ENCODE peak calls at places on chromosomes 12 and 14, in six cellular contexts. One of them, this sample, is unnamed.

GRCh38 chr12:121893901-121894540 is 5.4 kb downstream of the PSMD9 start:
- DNase-seq in adipocyte: peak; percentile 79
- DNase-seq in heart left ventricle: no peak
- DNase-seq in left ventricle myocardium inferior: no peak
- DNase-seq in naive thymus-derived CD4-positive, alpha-beta T cell: no peak
- DNase-seq in suprapubic skin: no peak
- DNase-seq in this sample: peak; percentile 42

GRCh38 chr14:61140872-61141271 is 140.3 kb downstream of the TMEM30B start:
- DNase-seq in naive thymus-derived CD4-positive, alpha-beta T cell: no peak
- DNase-seq in suprapubic skin: no peak
- DNase-seq in heart left ventricle: no peak
- DNase-seq in adipocyte: peak; percentile 26
- DNase-seq in left ventricle myocardium inferior: no peak
- DNase-seq in this sample: no peak

GRCh38 chr12:116765271-116765670 is 27.2 kb downstream of the RNFT2 start:
- DNase-seq in suprapubic skin: no peak
- DNase-seq in left ventricle myocardium inferior: no peak
- DNase-seq in adipocyte: no peak
- DNase-seq in heart left ventricle: no peak
- DNase-seq in naive thymus-derived CD4-positive, alpha-beta T cell: no peak
- DNase-seq in this sample: no peak

GRCh38 chr14:106518054-106518943 is 991.9 kb downstream of the TMEM121 start:
- DNase-seq in left ventricle myocardium inferior: peak; percentile 32
- DNase-seq in naive thymus-derived CD4-positive, alpha-beta T cell: peak; percentile 86
- DNase-seq in adipocyte: no peak
- DNase-seq in suprapubic skin: no peak
- DNase-seq in heart left ventricle: peak; percentile 72
- DNase-seq in this sample: peak; percentile 52

GRCh38 chr12:68958337-68958736 is 25.4 kb upstream of the CPM start:
- DNase-seq in suprapubic skin: no peak
- DNase-seq in naive thymus-derived CD4-positive, alpha-beta T cell: no peak
- DNase-seq in adipocyte: no peak
- DNase-seq in left ventricle myocardium inferior: no peak
- DNase-seq in heart left ventricle: no peak
- DNase-seq in this sample: no peak

GRCh38 chr12:119229837-119230236 is 51.1 kb downstream of the HSPB8 start:
- DNase-seq in heart left ventricle: no peak
- DNase-seq in suprapubic skin: no peak
- DNase-seq in naive thymus-derived CD4-positive, alpha-beta T cell: no peak
- DNase-seq in left ventricle myocardium inferior: peak; percentile 35
- DNase-seq in adipocyte: no peak
- DNase-seq in this sample: peak; percentile 24

GRCh38 chr14:20350860-20351259 is 7.4 kb downstream of the PARP2 start:
- DNase-seq in adipocyte: no peak
- DNase-seq in heart left ventricle: no peak
- DNase-seq in suprapubic skin: no peak
- DNase-seq in naive thymus-derived CD4-positive, alpha-beta T cell: no peak
- DNase-seq in left ventricle myocardium inferior: no peak
- DNase-seq in this sample: no peak

GRCh38 chr14:80464531-80465149 is 253.3 kb upstream of the DIO2 start:
- DNase-seq in heart left ventricle: no peak
- DNase-seq in naive thymus-derived CD4-positive, alpha-beta T cell: no peak
- DNase-seq in left ventricle myocardium inferior: no peak
- DNase-seq in adipocyte: no peak
- DNase-seq in suprapubic skin: no peak
- DNase-seq in this sample: no peak

GRCh38 chr12:66931091-66931490 is 252.2 kb upstream of the GRIP1 start:
- DNase-seq in left ventricle myocardium inferior: no peak
- DNase-seq in adipocyte: no peak
- DNase-seq in heart left ventricle: no peak
- DNase-seq in naive thymus-derived CD4-positive, alpha-beta T cell: no peak
- DNase-seq in suprapubic skin: no peak
- DNase-seq in this sample: no peak

GRCh38 chr14:57747036-57747435 is 118.9 kb downstream of the SLC35F4 start:
- DNase-seq in suprapubic skin: no peak
- DNase-seq in adipocyte: no peak
- DNase-seq in heart left ventricle: no peak
- DNase-seq in left ventricle myocardium inferior: no peak
- DNase-seq in naive thymus-derived CD4-positive, alpha-beta T cell: no peak
- DNase-seq in this sample: peak; percentile 43

GRCh38 chr14:61527325-61528100 is 167.8 kb upstream of the HIF1A start:
- DNase-seq in heart left ventricle: no peak
- DNase-seq in suprapubic skin: no peak
- DNase-seq in naive thymus-derived CD4-positive, alpha-beta T cell: no peak
- DNase-seq in adipocyte: peak; percentile 60
- DNase-seq in left ventricle myocardium inferior: no peak
- DNase-seq in this sample: no peak

GRCh38 chr12:505221-505620 is 45.5 kb downstream of the B4GALNT3 start:
- DNase-seq in suprapubic skin: no peak
- DNase-seq in left ventricle myocardium inferior: no peak
- DNase-seq in heart left ventricle: no peak
- DNase-seq in adipocyte: no peak
- DNase-seq in naive thymus-derived CD4-positive, alpha-beta T cell: no peak
- DNase-seq in this sample: no peak

GRCh38 chr12:128920468-128920867 is 67.2 kb downstream of the GLT1D1 start:
- DNase-seq in suprapubic skin: no peak
- DNase-seq in left ventricle myocardium inferior: no peak
- DNase-seq in heart left ventricle: no peak
- DNase-seq in adipocyte: peak; percentile 24
- DNase-seq in naive thymus-derived CD4-positive, alpha-beta T cell: no peak
- DNase-seq in this sample: no peak

GRCh38 chr14:70804556-70805162 is 4.7 kb downstream of the MAP3K9 start:
- DNase-seq in left ventricle myocardium inferior: no peak
- DNase-seq in adipocyte: peak; percentile 44
- DNase-seq in naive thymus-derived CD4-positive, alpha-beta T cell: no peak
- DNase-seq in heart left ventricle: no peak
- DNase-seq in suprapubic skin: no peak
- DNase-seq in this sample: no peak

GRCh38 chr14:65352964-65353530 is 59.5 kb upstream of the FUT8 start:
- DNase-seq in naive thymus-derived CD4-positive, alpha-beta T cell: no peak
- DNase-seq in left ventricle myocardium inferior: no peak
- DNase-seq in heart left ventricle: no peak
- DNase-seq in adipocyte: no peak
- DNase-seq in suprapubic skin: no peak
- DNase-seq in this sample: peak; percentile 50

GRCh38 chr14:73771848-73772705 is 57.9 kb upstream of the PNMA1 start:
- DNase-seq in adipocyte: peak; percentile 63
- DNase-seq in naive thymus-derived CD4-positive, alpha-beta T cell: peak; percentile 61
- DNase-seq in suprapubic skin: no peak
- DNase-seq in heart left ventricle: no peak
- DNase-seq in left ventricle myocardium inferior: no peak
- DNase-seq in this sample: peak; percentile 84

GRCh38 chr14:93857500-93857899 is 69.2 kb upstream of the PRIMA1 start:
- DNase-seq in left ventricle myocardium inferior: no peak
- DNase-seq in suprapubic skin: no peak
- DNase-seq in naive thymus-derived CD4-positive, alpha-beta T cell: no peak
- DNase-seq in heart left ventricle: no peak
- DNase-seq in adipocyte: peak; percentile 4
- DNase-seq in this sample: no peak

GRCh38 chr12:41277019-41277770 is 89.1 kb downstream of the PDZRN4 start:
- DNase-seq in naive thymus-derived CD4-positive, alpha-beta T cell: peak; percentile 7
- DNase-seq in adipocyte: peak; percentile 72
- DNase-seq in left ventricle myocardium inferior: no peak
- DNase-seq in suprapubic skin: no peak
- DNase-seq in heart left ventricle: no peak
- DNase-seq in this sample: no peak

GRCh38 chr12:28222081-28222700 is 31.9 kb downstream of the CCDC91 start:
- DNase-seq in left ventricle myocardium inferior: no peak
- DNase-seq in suprapubic skin: no peak
- DNase-seq in naive thymus-derived CD4-positive, alpha-beta T cell: peak; percentile 49
- DNase-seq in adipocyte: no peak
- DNase-seq in heart left ventricle: peak; percentile 38
- DNase-seq in this sample: no peak

GRCh38 chr12:125324861-125325260 is 259.6 kb downstream of the AACS start:
- DNase-seq in naive thymus-derived CD4-positive, alpha-beta T cell: no peak
- DNase-seq in heart left ventricle: no peak
- DNase-seq in suprapubic skin: no peak
- DNase-seq in left ventricle myocardium inferior: no peak
- DNase-seq in adipocyte: no peak
- DNase-seq in this sample: no peak

GRCh38 chr12:68788554-68789143 is 19.3 kb upstream of the MDM2 start:
- DNase-seq in suprapubic skin: no peak
- DNase-seq in heart left ventricle: no peak
- DNase-seq in adipocyte: no peak
- DNase-seq in naive thymus-derived CD4-positive, alpha-beta T cell: no peak
- DNase-seq in left ventricle myocardium inferior: no peak
- DNase-seq in this sample: no peak

GRCh38 chr12:105825141-105825540 is 313.6 kb downstream of the NUAK1 start:
- DNase-seq in heart left ventricle: no peak
- DNase-seq in left ventricle myocardium inferior: no peak
- DNase-seq in naive thymus-derived CD4-positive, alpha-beta T cell: no peak
- DNase-seq in adipocyte: no peak
- DNase-seq in suprapubic skin: no peak
- DNase-seq in this sample: no peak

GRCh38 chr12:49503674-49504180 is 35.1 kb upstream of the KCNH3 start:
- DNase-seq in naive thymus-derived CD4-positive, alpha-beta T cell: no peak
- DNase-seq in suprapubic skin: no peak
- DNase-seq in heart left ventricle: no peak
- DNase-seq in adipocyte: peak; percentile 17
- DNase-seq in left ventricle myocardium inferior: no peak
- DNase-seq in this sample: peak; percentile 53

DNA sequence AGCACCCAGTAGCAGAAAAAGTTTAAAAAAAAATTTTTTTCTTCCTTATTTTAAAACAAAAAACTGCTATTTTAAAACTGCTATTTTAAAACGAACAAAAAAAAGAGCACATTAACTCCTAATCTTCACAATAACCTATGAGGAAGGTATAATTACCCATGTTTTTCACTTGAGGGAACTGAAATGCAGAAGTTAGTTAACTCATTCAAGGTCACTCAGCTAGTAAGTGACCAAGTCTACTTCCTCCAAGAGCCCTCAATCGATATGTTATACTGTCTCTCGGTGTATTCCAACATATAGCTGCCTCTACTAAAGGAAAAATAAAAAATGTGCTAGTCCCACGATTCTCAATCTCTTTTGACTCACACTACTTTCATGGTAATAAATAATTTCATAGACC is 7.8 kb downstream of the RPAP3 start:
- DNase-seq in adipocyte: no peak
- DNase-seq in suprapubic skin: no peak
- DNase-seq in left ventricle myocardium inferior: no peak
- DNase-seq in naive thymus-derived CD4-positive, alpha-beta T cell: no peak
- DNase-seq in heart left ventricle: no peak
- DNase-seq in this sample: no peak
- H3K4me1 ChIP-seq in adipocyte: no peaks in the 10 kb centered on the region
- H3K4me1 ChIP-seq in suprapubic skin: no peaks in the 10 kb centered on the region
- H3K4me1 ChIP-seq in left ventricle myocardium inferior: peaks cover 2% of the 10 kb centered on the region
- H3K4me1 ChIP-seq in naive thymus-derived CD4-positive, alpha-beta T cell: no peaks in the 10 kb centered on the region
- H3K4me1 ChIP-seq in heart left ventricle: no peaks in the 10 kb centered on the region
- H3K4me1 ChIP-seq in this sample: no peaks in the 10 kb centered on the region

GRCh38 chr12:85779768-85780167 is 56.4 kb downstream of the RASSF9 start:
- DNase-seq in naive thymus-derived CD4-positive, alpha-beta T cell: no peak
- DNase-seq in heart left ventricle: no peak
- DNase-seq in left ventricle myocardium inferior: no peak
- DNase-seq in adipocyte: no peak
- DNase-seq in suprapubic skin: no peak
- DNase-seq in this sample: no peak
- H3K4me1 ChIP-seq in naive thymus-derived CD4-positive, alpha-beta T cell: no peaks in the 10 kb centered on the region
- H3K4me1 ChIP-seq in heart left ventricle: no peaks in the 10 kb centered on the region
- H3K4me1 ChIP-seq in left ventricle myocardium inferior: no peaks in the 10 kb centered on the region
- H3K4me1 ChIP-seq in adipocyte: peaks cover 6% of the 10 kb centered on the region
- H3K4me1 ChIP-seq in suprapubic skin: no peaks in the 10 kb centered on the region
- H3K4me1 ChIP-seq in this sample: no peaks in the 10 kb centered on the region

DNA sequence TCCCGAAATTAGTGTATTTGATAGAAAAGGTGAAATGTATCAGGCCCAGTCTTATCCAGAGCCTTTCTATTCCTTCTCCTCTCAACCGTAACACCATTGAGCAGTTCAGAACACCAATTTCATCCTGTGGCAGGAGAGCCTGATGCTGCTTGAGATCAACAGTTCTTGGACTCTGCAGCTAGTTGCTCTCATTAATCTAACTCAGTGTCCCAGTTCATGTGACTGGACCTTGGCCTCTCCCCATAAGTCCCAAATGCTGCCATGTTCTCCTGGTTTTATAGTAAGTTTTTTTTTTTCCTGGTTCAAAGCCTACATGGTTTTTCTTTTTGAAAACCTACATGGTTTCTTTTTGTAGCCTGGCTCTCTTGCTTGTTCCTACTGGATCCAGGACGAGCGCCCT is 293.9 kb downstream of the ITPR2 start:
- DNase-seq in naive thymus-derived CD4-positive, alpha-beta T cell: no peak
- DNase-seq in left ventricle myocardium inferior: no peak
- DNase-seq in adipocyte: no peak
- DNase-seq in suprapubic skin: no peak
- DNase-seq in heart left ventricle: no peak
- DNase-seq in this sample: peak; percentile 41
- H3K4me1 ChIP-seq in naive thymus-derived CD4-positive, alpha-beta T cell: no peaks in the 10 kb centered on the region
- H3K4me1 ChIP-seq in left ventricle myocardium inferior: no peaks in the 10 kb centered on the region
- H3K4me1 ChIP-seq in adipocyte: no peaks in the 10 kb centered on the region
- H3K4me1 ChIP-seq in suprapubic skin: no peaks in the 10 kb centered on the region
- H3K4me1 ChIP-seq in heart left ventricle: no peaks in the 10 kb centered on the region
- H3K4me1 ChIP-seq in this sample: no peaks in the 10 kb centered on the region

GRCh38 chr12:32443491-32443890 is 44.1 kb downstream of the FGD4 start:
- DNase-seq in suprapubic skin: no peak
- DNase-seq in adipocyte: no peak
- DNase-seq in left ventricle myocardium inferior: no peak
- DNase-seq in naive thymus-derived CD4-positive, alpha-beta T cell: no peak
- DNase-seq in heart left ventricle: no peak
- DNase-seq in this sample: no peak
- H3K4me1 ChIP-seq in suprapubic skin: peaks cover 9% of the 10 kb centered on the region
- H3K4me1 ChIP-seq in adipocyte: peaks cover 12% of the 10 kb centered on the region
- H3K4me1 ChIP-seq in left ventricle myocardium inferior: peaks cover 48% of the 10 kb centered on the region
- H3K4me1 ChIP-seq in naive thymus-derived CD4-positive, alpha-beta T cell: no peaks in the 10 kb centered on the region
- H3K4me1 ChIP-seq in heart left ventricle: peaks cover 3% of the 10 kb centered on the region
- H3K4me1 ChIP-seq in this sample: no peaks in the 10 kb centered on the region

GRCh38 chr14:91231446-91231845 is 13.1 kb downstream of the GPR68 start:
- DNase-seq in left ventricle myocardium inferior: no peak
- DNase-seq in naive thymus-derived CD4-positive, alpha-beta T cell: no peak
- DNase-seq in adipocyte: no peak
- DNase-seq in heart left ventricle: no peak
- DNase-seq in suprapubic skin: no peak
- DNase-seq in this sample: no peak

GRCh38 chr14:91234791-91235114 is 9.8 kb downstream of the GPR68 start:
- DNase-seq in heart left ventricle: no peak
- DNase-seq in adipocyte: no peak
- DNase-seq in naive thymus-derived CD4-positive, alpha-beta T cell: no peak
- DNase-seq in suprapubic skin: no peak
- DNase-seq in left ventricle myocardium inferior: no peak
- DNase-seq in this sample: no peak

GRCh38 chr14:91232052-91232451 is 12.5 kb downstream of the GPR68 start:
- DNase-seq in heart left ventricle: no peak
- DNase-seq in left ventricle myocardium inferior: no peak
- DNase-seq in naive thymus-derived CD4-positive, alpha-beta T cell: no peak
- DNase-seq in suprapubic skin: no peak
- DNase-seq in adipocyte: no peak
- DNase-seq in this sample: no peak

GRCh38 chr14:91233936-91234790 is 10.3 kb downstream of the GPR68 start:
- DNase-seq in naive thymus-derived CD4-positive, alpha-beta T cell: no peak
- DNase-seq in heart left ventricle: no peak
- DNase-seq in suprapubic skin: no peak
- DNase-seq in left ventricle myocardium inferior: no peak
- DNase-seq in adipocyte: no peak
- DNase-seq in this sample: no peak

GRCh38 chr14:91232631-91233030 is 11.9 kb downstream of the GPR68 start:
- DNase-seq in naive thymus-derived CD4-positive, alpha-beta T cell: no peak
- DNase-seq in adipocyte: no peak
- DNase-seq in left ventricle myocardium inferior: no peak
- DNase-seq in suprapubic skin: no peak
- DNase-seq in heart left ventricle: no peak
- DNase-seq in this sample: no peak
- H3K4me1 ChIP-seq in naive thymus-derived CD4-positive, alpha-beta T cell: peaks cover 63% of the 10 kb centered on the region
- H3K4me1 ChIP-seq in adipocyte: peaks cover 5% of the 10 kb centered on the region
- H3K4me1 ChIP-seq in left ventricle myocardium inferior: no peaks in the 10 kb centered on the region
- H3K4me1 ChIP-seq in suprapubic skin: no peaks in the 10 kb centered on the region
- H3K4me1 ChIP-seq in heart left ventricle: no peaks in the 10 kb centered on the region
- H3K4me1 ChIP-seq in this sample: no peaks in the 10 kb centered on the region

GRCh38 chr14:100308112-100308792 is 2.0 kb upstream of the SLC25A29 start:
- DNase-seq in left ventricle myocardium inferior: no peak
- DNase-seq in naive thymus-derived CD4-positive, alpha-beta T cell: no peak
- DNase-seq in adipocyte: no peak
- DNase-seq in suprapubic skin: no peak
- DNase-seq in heart left ventricle: no peak
- DNase-seq in this sample: no peak
- H3K4me1 ChIP-seq in left ventricle myocardium inferior: peaks cover 71% of the 10 kb centered on the region
- H3K4me1 ChIP-seq in naive thymus-derived CD4-positive, alpha-beta T cell: peaks cover 7% of the 10 kb centered on the region
- H3K4me1 ChIP-seq in adipocyte: peaks cover 8% of the 10 kb centered on the region
- H3K4me1 ChIP-seq in suprapubic skin: peaks cover 53% of the 10 kb centered on the region
- H3K4me1 ChIP-seq in heart left ventricle: peaks cover 10% of the 10 kb centered on the region
- H3K4me1 ChIP-seq in this sample: peaks cover 6% of the 10 kb centered on the region

This sample was measured in colonic mucosa.